ENCODE peak calls at places on chromosomes 7 and 10, in four cellular contexts. J is CD4-positive, alpha-beta T cell; W is left cardiac atrium; M is myocyte. Q is an unnamed sample.

GRCh38 chr10:127527891-127528290 is 21.2 kb upstream of the NPS start:
- DNase-seq in J (no peak), W (peak), M (no peak), Q (no peak)

GRCh38 chr10:125014984-125015944 is 73.3 kb downstream of the ZRANB1 start:
- DNase-seq in J (no peak), W (no peak), M (no peak), Q (no peak)

GRCh38 chr7:93147358-93147757 is 827 bp downstream of the SAMD9L start:
- DNase-seq in J (peak), W (peak), M (peak), Q (peak)

GRCh38 chr7:75660566-75661215 is 78.0 kb downstream of the HIP1 start:
- DNase-seq in J (no peak), W (no peak), M (no peak), Q (no peak)

GRCh38 chr10:613217-613616 is 76.3 kb downstream of the DIP2C start:
- DNase-seq in J (no peak), W (no peak), M (peak), Q (no peak)

GRCh38 chr7:23235688-23236280 is 10.8 kb upstream of the GPNMB start:
- DNase-seq in J (no peak), W (no peak), M (peak), Q (no peak)

GRCh38 chr7:151680810-151681209 is 161.1 kb upstream of the RHEB start:
- DNase-seq in J (no peak), W (no peak), M (no peak), Q (peak)

GRCh38 chr10:118901409-118901808 is 128.1 kb upstream of the NANOS1 start:
- DNase-seq in J (no peak), W (no peak), M (no peak), Q (no peak)

GRCh38 chr7:879093-879492 is 2.7 kb downstream of the GET4 start:
- DNase-seq in J (no peak), W (no peak), M (no peak), Q (no peak)

GRCh38 chr7:120097020-120097419 is 176.0 kb upstream of the KCND2 start:
- DNase-seq in J (no peak), W (no peak), M (no peak), Q (no peak)

GRCh38 chr10:76306859-76307258 is 875.4 kb downstream of the LRMDA start:
- DNase-seq in J (no peak), W (no peak), M (peak), Q (peak)

GRCh38 chr7:137081694-137082093 is 213.2 kb downstream of the CHRM2 start:
- DNase-seq in J (no peak), W (peak), M (peak), Q (peak)

GRCh38 chr7:28409716-28410627 is 2.3 kb upstream of the CREB5 start:
- DNase-seq in J (no peak), W (peak), M (peak), Q (peak)

GRCh38 chr7:945147-945555 is 9.3 kb downstream of the ADAP1 start:
- DNase-seq in J (no peak), W (peak), M (no peak), Q (no peak)

GRCh38 chr7:28645866-28646265 is 233.5 kb downstream of the CREB5 start:
- DNase-seq in J (no peak), W (no peak), M (no peak), Q (no peak)

GRCh38 chr7:5088906-5089305 is 43.2 kb downstream of the RBAK start:
- DNase-seq in J (no peak), W (no peak), M (no peak), Q (no peak)

GRCh38 chr7:28558236-28558635 is 145.9 kb downstream of the CREB5 start:
- DNase-seq in J (no peak), W (no peak), M (no peak), Q (no peak)

GRCh38 chr10:44955408-44956070 is 4.1 kb upstream of the RASSF4 start:
- DNase-seq in J (no peak), W (no peak), M (peak), Q (no peak)

GRCh38 chr7:30989008-30989823 is 25.5 kb downstream of the GHRHR start:
- DNase-seq in J (no peak), W (no peak), M (no peak), Q (no peak)

GRCh38 chr7:127536426-127537152 is 48.8 kb downstream of the GCC1 start:
- DNase-seq in J (no peak), W (no peak), M (no peak), Q (no peak)

GRCh38 chr7:159105845-159106614 is 38.6 kb downstream of the VIPR2 start:
- DNase-seq in J (no peak), W (no peak), M (peak), Q (no peak)

GRCh38 chr10:48463318-48464003 is 141.4 kb downstream of the ARHGAP22 start:
- DNase-seq in J (no peak), W (peak), M (peak), Q (no peak)

GRCh38 chr7:130560972-130561371 is 69.1 kb downstream of the MEST start:
- DNase-seq in J (no peak), W (no peak), M (peak), Q (peak)

GRCh38 chr7:131242123-131242650 is 85.5 kb upstream of the MKLN1 start:
- DNase-seq in J (no peak), W (no peak), M (no peak), Q (no peak)

GRCh38 chr7:40658731-40659130 is 523.9 kb downstream of the SUGCT start:
- DNase-seq in J (no peak), W (no peak), M (peak), Q (peak)

GRCh38 chr10:132293416-132294195 is 14.1 kb downstream of the STK32C start:
- DNase-seq in J (no peak), W (peak), M (no peak), Q (no peak)

Q was measured in EL.